ENCODE peak calls at places on chromosomes 3 and 15, in nine cellular contexts. R is sigmoid colon; I is CD4-positive, alpha-beta T cell; V is neural crest cell; T is glutamatergic neuron; B is pancreas; A is suprapubic skin; Z is heart left ventricle; E is A549. J is an unnamed sample.

GRCh38 chr3:49601358-49602048 is 47.2 kb downstream of the BSN start:
- DNase-seq in R (no peak), I (no peak), V (no peak), T (no peak), B (no peak), A (no peak), Z (no peak), E (no peak), J (no peak)

GRCh38 chr3:29525254-29525881 is 244.5 kb downstream of the RBMS3 start:
- DNase-seq in R (peak), I (no peak), V (no peak), T (no peak), B (no peak), A (peak), Z (no peak), E (peak), J (peak)

GRCh38 chr3:45786801-45787495 is 9.4 kb downstream of the SLC6A20 start:
- DNase-seq in R (no peak), I (no peak), V (no peak), T (no peak), B (no peak), A (no peak), Z (no peak), E (no peak), J (no peak)

GRCh38 chr15:46732060-46732459 is 985.2 kb upstream of the SEMA6D start:
- DNase-seq in R (no peak), I (no peak), V (no peak), T (no peak), B (no peak), A (no peak), Z (no peak), E (no peak), J (no peak)

GRCh38 chr3:45208587-45208986 is 17.5 kb downstream of the TMEM158 start:
- DNase-seq in R (no peak), I (no peak), V (no peak), T (no peak), B (no peak), A (no peak), Z (no peak), E (no peak), J (no peak)

GRCh38 chr15:39261397-39261796 is 319.5 kb upstream of the THBS1 start:
- DNase-seq in R (no peak), I (no peak), V (no peak), T (no peak), B (no peak), A (no peak), Z (no peak), E (no peak), J (no peak)

GRCh38 chr3:30632065-30632464 is 25.7 kb downstream of the TGFBR2 start:
- DNase-seq in R (no peak), I (no peak), V (no peak), T (no peak), B (no peak), A (no peak), Z (no peak), E (no peak), J (no peak)

GRCh38 chr3:50562866-50563265 is 4.7 kb downstream of the C3orf18 start:
- DNase-seq in R (no peak), I (no peak), V (no peak), T (no peak), B (no peak), A (no peak), Z (no peak), E (no peak), J (no peak)

GRCh38 chr3:61387817-61388216 is 136.6 kb upstream of the FHIT start:
- DNase-seq in R (no peak), I (no peak), V (no peak), T (no peak), B (no peak), A (no peak), Z (no peak), E (no peak), J (no peak)

GRCh38 chr15:98978153-98978552 is 29.4 kb downstream of the PGPEP1L start:
- DNase-seq in R (no peak), I (no peak), V (no peak), T (no peak), B (no peak), A (no peak), Z (no peak), E (no peak), J (no peak)
- TF ChIP-seq CTCF in R (no peak), I (no peak), V (no peak), T (no peak), B (no peak), A (no peak), Z (no peak), E (no peak), J (no peak)

GRCh38 chr3:129608936-129609590 is 2.6 kb upstream of the PLXND1 start:
- DNase-seq in R (no peak), I (no peak), V (no peak), T (no peak), B (no peak), A (no peak), Z (no peak), E (no peak), J (no peak)
- TF ChIP-seq CTCF in R (no peak), I (no peak), V (no peak), T (no peak), B (no peak), A (no peak), Z (no peak), E (no peak), J (no peak)

DNA sequence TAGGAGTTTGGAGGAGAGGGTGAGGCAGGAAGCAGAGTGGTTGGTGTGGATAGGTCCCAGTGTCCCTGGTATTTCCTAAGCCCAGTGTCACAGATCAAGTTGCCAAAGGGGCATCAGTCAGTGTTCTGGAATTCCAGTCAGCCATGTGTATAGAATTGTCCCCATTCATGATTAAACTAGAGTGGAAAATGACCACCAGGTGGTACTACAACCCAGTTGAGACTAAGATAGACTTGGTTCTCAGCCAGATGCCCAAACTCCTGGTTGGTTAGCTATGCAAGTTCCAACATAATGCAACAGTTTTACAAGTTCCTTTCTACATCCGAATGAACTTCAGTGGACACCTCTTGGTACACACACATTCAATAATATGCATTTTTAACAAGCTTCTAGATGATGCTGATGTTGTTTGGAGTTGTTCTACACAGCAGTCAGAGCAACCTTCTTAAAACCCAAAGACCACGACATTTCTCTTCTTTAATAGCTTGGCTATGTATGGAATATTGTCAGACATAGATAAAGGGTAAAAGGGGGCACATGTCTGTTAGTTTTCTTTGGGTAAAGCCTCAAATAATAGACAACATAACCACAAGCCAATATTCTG is 8.4 kb upstream of the ATR start:
- DNase-seq in R (no peak), I (no peak), V (peak), T (no peak), B (no peak), A (no peak), Z (no peak), E (peak), J (no peak)
- TF ChIP-seq CTCF in R (peak), I (peak), V (peak), T (peak), B (no peak), A (peak), Z (peak), E (peak), J (no peak)

DNA sequence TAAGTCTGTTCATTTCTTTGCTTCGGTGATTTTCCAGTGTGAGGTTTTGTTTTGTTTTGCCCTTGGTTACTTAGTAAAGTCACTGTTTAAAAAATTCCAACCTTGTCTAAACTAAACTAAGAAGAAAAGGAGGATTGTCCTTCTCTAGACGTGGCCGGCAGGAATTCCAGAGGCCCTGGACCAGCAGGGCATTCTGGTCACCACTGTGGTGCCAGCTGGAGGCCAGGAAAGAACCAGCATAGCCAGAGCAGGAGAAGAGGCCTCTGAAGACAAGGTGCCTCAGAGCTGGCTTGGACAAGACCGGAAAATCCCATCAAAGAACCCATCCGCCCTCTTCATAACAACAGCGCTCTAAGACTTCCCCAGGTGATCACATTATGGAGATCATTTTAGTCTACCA is 8.1 kb downstream of the PLOD2 start:
- DNase-seq in R (no peak), I (no peak), V (no peak), T (no peak), B (peak), A (no peak), Z (no peak), E (no peak), J (peak)
- TF ChIP-seq CTCF in R (no peak), I (no peak), V (no peak), T (no peak), B (no peak), A (no peak), Z (no peak), E (no peak), J (no peak)